ENCODE peak calls at places on chromosomes 6 and 20, in four cellular contexts. One of them, this sample, is unnamed.
A peak's percentile ranks its signal among the peaks of the same experiment; 100 is the strongest.

GRCh38 chr6:17600527-17601388 is 656 bp downstream of the FAM8A1 start:
- DNase-seq in IMR-90: peak; percentile 12
- DNase-seq in A549: no peak
- DNase-seq in K562: peak; percentile 69
- DNase-seq in this sample: peak; percentile 24

GRCh38 chr6:45678063-45678620 is 300.4 kb upstream of the SUPT3H start:
- DNase-seq in A549: no peak
- DNase-seq in K562: no peak
- DNase-seq in IMR-90: no peak
- DNase-seq in this sample: no peak

GRCh38 chr6:3773696-3774298 is 22.3 kb upstream of the PXDC1 start:
- DNase-seq in K562: no peak
- DNase-seq in A549: no peak
- DNase-seq in IMR-90: no peak
- DNase-seq in this sample: no peak

GRCh38 chr6:129211626-129212025 is 328.7 kb downstream of the LAMA2 start:
- DNase-seq in A549: no peak
- DNase-seq in K562: no peak
- DNase-seq in IMR-90: no peak
- DNase-seq in this sample: no peak

GRCh38 chr6:136066005-136066404 is 184.1 kb downstream of the MTFR2 start:
- DNase-seq in IMR-90: peak; percentile 43
- DNase-seq in K562: no peak
- DNase-seq in A549: no peak
- DNase-seq in this sample: no peak

GRCh38 chr6:5516036-5516435 is 254.7 kb downstream of the FARS2 start:
- DNase-seq in K562: no peak
- DNase-seq in A549: no peak
- DNase-seq in IMR-90: no peak
- DNase-seq in this sample: no peak

GRCh38 chr6:9487128-9487527 is 927.7 kb downstream of the TFAP2A start:
- DNase-seq in K562: no peak
- DNase-seq in A549: no peak
- DNase-seq in IMR-90: peak; percentile 71
- DNase-seq in this sample: no peak

GRCh38 chr6:25620391-25620790 is 31.6 kb upstream of the SCGN start:
- DNase-seq in K562: no peak
- DNase-seq in IMR-90: no peak
- DNase-seq in A549: no peak
- DNase-seq in this sample: no peak

GRCh38 chr6:16769131-16769985 is 8.1 kb upstream of the ATXN1 start:
- DNase-seq in K562: peak; percentile 35
- DNase-seq in A549: peak; percentile 91
- DNase-seq in IMR-90: peak; percentile 61
- DNase-seq in this sample: peak; percentile 39

GRCh38 chr6:5246870-5247161 is 13.9 kb downstream of the LYRM4 start:
- DNase-seq in IMR-90: no peak
- DNase-seq in A549: no peak
- DNase-seq in K562: no peak
- DNase-seq in this sample: no peak

GRCh38 chr6:26270903-26271639 is 93.9 kb upstream of the BTN3A2 start:
- DNase-seq in IMR-90: peak; percentile 90
- DNase-seq in A549: no peak
- DNase-seq in K562: no peak
- DNase-seq in this sample: no peak

GRCh38 chr6:40753939-40754448 is 166.8 kb upstream of the LRFN2 start:
- DNase-seq in K562: no peak
- DNase-seq in A549: no peak
- DNase-seq in IMR-90: no peak
- DNase-seq in this sample: no peak

GRCh38 chr6:40753048-40753447 is 165.9 kb upstream of the LRFN2 start:
- DNase-seq in A549: no peak
- DNase-seq in K562: no peak
- DNase-seq in IMR-90: no peak
- DNase-seq in this sample: no peak

GRCh38 chr6:40755749-40756452 is 168.7 kb upstream of the LRFN2 start:
- DNase-seq in IMR-90: peak; percentile 44
- DNase-seq in K562: no peak
- DNase-seq in A549: no peak
- DNase-seq in this sample: no peak

GRCh38 chr6:40755046-40755681 is 168.0 kb upstream of the LRFN2 start:
- DNase-seq in IMR-90: peak; percentile 56
- DNase-seq in A549: no peak
- DNase-seq in K562: no peak
- DNase-seq in this sample: no peak

GRCh38 chr6:40754481-40755045 is 167.4 kb upstream of the LRFN2 start:
- DNase-seq in K562: no peak
- DNase-seq in A549: no peak
- DNase-seq in IMR-90: no peak
- DNase-seq in this sample: no peak
- H3K4me2 ChIP-seq in K562: no peak overlapping the region
- H3K4me2 ChIP-seq in A549: no peak overlapping the region
- H3K4me2 ChIP-seq in IMR-90: no peak overlapping the region
- H3K4me2 ChIP-seq in this sample: no peak overlapping the region

GRCh38 chr6:49479308-49480004 is 16.3 kb downstream of the CENPQ start:
- DNase-seq in IMR-90: no peak
- DNase-seq in K562: no peak
- DNase-seq in A549: no peak
- DNase-seq in this sample: no peak
- TF ChIP-seq MAZ in IMR-90: no peak
- TF ChIP-seq MAZ in K562: no peak
- TF ChIP-seq MAZ in A549: no peak
- TF ChIP-seq MAZ in this sample: no peak

DNA sequence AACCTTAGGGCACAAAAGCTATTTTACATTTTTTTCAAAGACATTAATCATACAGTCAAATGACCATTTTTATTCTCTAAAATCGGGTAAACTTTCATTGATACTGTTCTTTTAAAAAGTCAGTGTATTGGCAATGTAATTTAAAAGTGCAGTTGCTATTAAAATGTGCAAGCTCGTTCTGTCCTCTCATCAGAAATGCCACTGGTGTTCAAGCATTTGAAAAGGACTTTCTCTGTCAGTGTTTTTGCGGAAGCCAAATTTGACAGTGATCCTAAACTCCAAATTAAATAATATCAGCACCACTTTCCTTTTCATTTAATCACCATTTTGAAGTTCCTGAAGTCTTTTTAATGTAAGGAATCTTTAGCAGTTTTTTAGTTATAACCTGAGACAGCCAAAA is 69.6 kb downstream of the AFG1L start:
- DNase-seq in IMR-90: no peak
- DNase-seq in A549: no peak
- DNase-seq in K562: no peak
- DNase-seq in this sample: no peak
- H3K4me2 ChIP-seq in IMR-90: no peak overlapping the region
- H3K4me2 ChIP-seq in A549: no peak overlapping the region
- H3K4me2 ChIP-seq in K562: peak overlapping the region; percentile 57
- H3K4me2 ChIP-seq in this sample: no peak overlapping the region

GRCh38 chr20:7497985-7498384 is 442.3 kb downstream of the HAO1 start:
- DNase-seq in A549: peak; percentile 61
- DNase-seq in IMR-90: no peak
- DNase-seq in K562: no peak
- DNase-seq in this sample: no peak
- TF ChIP-seq MAZ in A549: no peak
- TF ChIP-seq MAZ in IMR-90: no peak
- TF ChIP-seq MAZ in K562: no peak
- TF ChIP-seq MAZ in this sample: no peak